ENCODE peak calls at places on chromosomes 16 and 17, in five cellular contexts. F is choroid plexus epithelial cell, B is GM12865, V is heart right ventricle, Y is MM.1S. S is an unnamed sample.

GRCh38 chr16:10868562-10869469 is 8.2 kb upstream of the CIITA start:
- DNase-seq in F (no peak), B (peak), V (peak), Y (peak), S (peak)

GRCh38 chr17:74297941-74298340 is 23.9 kb downstream of the DNAI2 start:
- DNase-seq in F (no peak), B (no peak), V (no peak), Y (no peak), S (no peak)

GRCh38 chr16:27698266-27698665 is 148.3 kb downstream of the KATNIP start:
- DNase-seq in F (peak), B (no peak), V (no peak), Y (no peak), S (no peak)

GRCh38 chr17:58092101-58092796 is 9.0 kb downstream of the DYNLL2 start:
- DNase-seq in F (no peak), B (no peak), V (no peak), Y (no peak), S (no peak)

GRCh38 chr17:47692895-47693666 is 880 bp upstream of the TBKBP1 start:
- DNase-seq in F (no peak), B (no peak), V (no peak), Y (peak), S (peak)

GRCh38 chr16:49698931-49699715 is 156.8 kb downstream of the ZNF423 start:
- DNase-seq in F (peak), B (no peak), V (peak), Y (no peak), S (no peak)

GRCh38 chr17:41976142-41976768 is 9.7 kb downstream of the CNP start:
- DNase-seq in F (peak), B (peak), V (no peak), Y (peak), S (peak)

GRCh38 chr17:7888184-7888920 is at the start of gene CHD3:
- DNase-seq in F (peak), B (no peak), V (no peak), Y (no peak), S (no peak)

GRCh38 chr17:32142038-32142856 is at the start of gene RHOT1:
- DNase-seq in F (peak), B (peak), V (peak), Y (peak), S (peak)

GRCh38 chr16:2810651-2811050 is 6.4 kb upstream of the PRSS21 start:
- DNase-seq in F (no peak), B (no peak), V (no peak), Y (no peak), S (no peak)

GRCh38 chr16:81647527-81647926 is 131.6 kb upstream of the PLCG2 start:
- DNase-seq in F (peak), B (no peak), V (no peak), Y (no peak), S (no peak)

GRCh38 chr17:78142113-78142861 is 3.9 kb upstream of the C17orf99 start:
- DNase-seq in F (no peak), B (no peak), V (no peak), Y (no peak), S (no peak)

DNA sequence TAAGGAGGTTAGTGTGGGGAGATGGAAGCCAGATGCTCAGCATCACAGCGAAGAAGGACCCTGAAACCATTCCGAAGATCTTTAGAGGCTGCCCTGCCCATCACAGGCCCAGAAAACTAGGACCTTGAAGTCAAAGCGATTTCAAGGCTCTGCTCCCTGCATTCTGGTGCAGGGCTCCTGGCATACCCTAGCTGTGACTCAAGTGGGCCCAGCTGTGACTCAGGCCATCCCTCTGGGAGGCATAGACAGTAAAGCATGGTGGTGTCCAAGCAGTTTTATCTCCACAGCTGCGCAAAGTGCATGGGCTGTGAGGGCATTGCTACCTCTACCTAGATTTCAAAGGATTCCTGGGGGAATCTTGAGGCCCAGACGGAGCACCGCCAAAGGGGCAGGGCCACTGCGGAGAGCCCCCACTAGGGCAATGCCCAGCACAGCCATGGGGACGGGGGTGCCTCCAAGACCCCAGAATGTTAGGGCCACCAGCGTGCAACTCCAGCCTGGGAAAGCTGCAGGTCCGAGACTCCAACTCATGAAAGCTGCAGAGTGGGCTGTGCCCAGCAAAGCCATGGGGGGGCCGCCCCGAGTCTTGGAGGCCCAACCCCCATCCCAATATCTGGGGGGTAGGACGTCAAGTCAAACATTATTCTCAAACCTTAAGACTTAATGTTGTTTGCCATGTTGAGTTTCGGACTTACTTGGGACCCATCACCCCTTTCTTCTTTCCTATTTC is 11.7 kb upstream of the ZNF594 start:
- DNase-seq in F (no peak), B (no peak), V (no peak), Y (no peak), S (no peak)
- TF ChIP-seq CTCF in F (no peak), B (no peak), V (no peak), Y (no peak), S (no peak)

DNA sequence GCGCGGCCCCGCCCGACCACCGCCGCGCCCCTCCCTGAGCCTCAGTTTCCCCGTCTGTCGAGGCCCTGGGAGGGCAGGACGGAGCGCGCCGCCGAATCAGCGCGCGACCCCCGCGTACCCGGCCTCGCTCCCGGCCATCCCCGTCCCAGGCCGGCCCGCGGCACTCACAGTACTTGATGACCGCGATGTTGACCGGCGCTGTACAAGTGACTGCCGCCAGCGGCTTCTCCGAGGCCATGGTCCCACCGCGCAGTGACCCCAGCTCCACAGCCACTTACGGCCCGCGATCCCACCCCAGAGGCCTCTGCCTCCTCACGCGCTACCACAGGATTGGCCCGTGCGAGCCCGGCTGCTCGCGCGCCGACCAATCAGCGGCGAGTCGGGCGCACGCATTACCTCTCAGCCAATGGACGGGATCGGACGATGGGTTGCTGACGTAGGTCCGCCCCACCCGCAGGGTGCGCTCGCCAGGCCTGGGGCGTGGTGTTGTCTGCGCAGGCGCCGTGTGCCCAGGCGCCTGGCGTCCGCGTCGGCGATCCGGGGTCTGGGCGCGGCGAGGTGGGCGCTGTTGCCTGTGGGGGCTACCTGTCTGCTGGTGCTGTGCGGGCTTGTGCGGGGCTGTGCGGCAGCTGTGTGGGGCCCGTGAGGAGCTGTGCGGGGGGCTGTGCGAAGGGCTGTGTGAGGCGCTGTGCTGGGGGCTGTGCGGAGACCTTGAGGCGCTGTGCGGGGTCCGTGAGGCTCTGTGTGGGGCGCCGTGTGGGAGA is at the start of gene MVD:
- DNase-seq in F (peak), B (peak), V (peak), Y (peak), S (peak)
- TF ChIP-seq CTCF in F (no peak), B (no peak), V (no peak), Y (peak), S (no peak)

DNA sequence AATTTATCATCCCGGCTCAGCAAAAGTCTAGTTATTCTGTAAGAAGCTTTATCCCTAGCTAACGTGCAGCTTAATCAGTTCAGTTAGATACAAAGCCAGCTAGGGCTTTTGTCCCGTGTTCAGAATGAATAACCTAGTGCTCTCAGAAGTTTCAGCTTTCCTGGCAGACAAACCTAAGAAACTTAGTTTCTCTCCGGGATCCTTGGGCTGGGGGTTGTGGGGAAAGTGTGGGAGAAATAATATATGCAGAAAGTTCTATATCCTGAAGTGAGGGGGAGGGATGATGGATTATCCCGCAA is 475.7 kb upstream of the CCL2 start:
- DNase-seq in F (no peak), B (no peak), V (no peak), Y (no peak), S (no peak)
- TF ChIP-seq CTCF in F (no peak), B (no peak), V (no peak), Y (no peak), S (no peak)

DNA sequence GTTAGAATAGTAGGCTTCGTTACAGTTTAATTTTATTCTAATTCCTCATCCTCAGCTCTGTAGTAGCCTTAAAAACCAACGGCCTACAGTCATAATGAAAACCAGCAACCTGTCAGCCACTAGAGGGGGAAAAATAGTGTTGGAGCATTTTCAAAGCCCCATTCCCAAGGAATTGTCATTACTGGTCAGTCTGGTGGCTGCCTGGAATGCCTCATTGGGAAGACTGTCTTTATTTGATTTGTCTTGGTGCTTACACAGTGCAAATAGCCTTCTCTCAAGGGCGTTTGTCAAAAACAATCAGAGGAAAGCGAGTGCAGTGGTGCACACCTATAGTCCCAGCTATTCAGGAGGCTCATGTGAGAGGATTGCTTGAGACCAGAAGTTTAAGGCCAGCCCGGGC is 4.7 kb downstream of the LPCAT2 start:
- DNase-seq in F (no peak), B (no peak), V (no peak), Y (no peak), S (no peak)
- TF ChIP-seq CTCF in F (peak), B (no peak), V (no peak), Y (no peak), S (no peak)

GRCh38 chr16:4270595-4270994 is 2.2 kb downstream of the TFAP4 start:
- DNase-seq in F (no peak), B (no peak), V (no peak), Y (no peak), S (peak)

GRCh38 chr16:4272114-4272954 is 489 bp downstream of the TFAP4 start:
- DNase-seq in F (peak), B (peak), V (peak), Y (peak), S (peak)

GRCh38 chr16:4275861-4276260 is 3.0 kb upstream of the TFAP4 start:
- DNase-seq in F (no peak), B (no peak), V (no peak), Y (no peak), S (no peak)

GRCh38 chr16:4271176-4272113 is 1.4 kb downstream of the TFAP4 start:
- DNase-seq in F (peak), B (peak), V (peak), Y (peak), S (peak)

GRCh38 chr16:4273858-4274291 is 1.1 kb upstream of the TFAP4 start:
- DNase-seq in F (peak), B (peak), V (peak), Y (peak), S (peak)
- TF ChIP-seq CTCF in F (peak), B (peak), V (peak), Y (peak), S (peak)

S was measured in GM13976.